ENCODE peak calls at places on chromosomes 16 and 17, in eight cellular contexts. S, X, Y, Q, P, B, J and R are unnamed samples.

GRCh38 chr17:9768381-9768934 is 22.9 kb downstream of the DHRS7C start:
- DNase-seq in S (no peak), X (no peak), Y (peak), Q (no peak), P (no peak), B (no peak), J (no peak), R (no peak)

GRCh38 chr16:29943846-29944669 is 17.8 kb upstream of the TMEM219 start:
- DNase-seq in S (peak), X (peak), Y (peak), Q (no peak), P (no peak), B (no peak), J (peak), R (peak)

GRCh38 chr17:77217566-77217965 is 76.8 kb downstream of the SEC14L1 start:
- DNase-seq in S (no peak), X (no peak), Y (no peak), Q (no peak), P (no peak), B (no peak), J (no peak), R (no peak)

GRCh38 chr16:12184419-12184831 is 207.9 kb downstream of the SNX29 start:
- DNase-seq in S (no peak), X (no peak), Y (no peak), Q (no peak), P (no peak), B (no peak), J (no peak), R (no peak)

GRCh38 chr16:58366247-58367031 is 25.8 kb upstream of the GINS3 start:
- DNase-seq in S (peak), X (no peak), Y (no peak), Q (no peak), P (no peak), B (no peak), J (no peak), R (no peak)

GRCh38 chr17:40602445-40603443 is 37.5 kb upstream of the CCR7 start:
- DNase-seq in S (no peak), X (no peak), Y (no peak), Q (no peak), P (no peak), B (peak), J (no peak), R (no peak)

GRCh38 chr17:11296994-11297393 is 56.0 kb downstream of the SHISA6 start:
- DNase-seq in S (no peak), X (no peak), Y (peak), Q (no peak), P (no peak), B (no peak), J (no peak), R (no peak)

GRCh38 chr16:12462690-12463646 is 340.7 kb downstream of the CPPED1 start:
- DNase-seq in S (peak), X (no peak), Y (peak), Q (no peak), P (no peak), B (no peak), J (no peak), R (no peak)

GRCh38 chr17:7403043-7403901 is 625 bp downstream of the TMEM256 start:
- DNase-seq in S (no peak), X (no peak), Y (peak), Q (peak), P (peak), B (peak), J (no peak), R (peak)

GRCh38 chr17:74633261-74633783 is 9.8 kb upstream of the CD300E start:
- DNase-seq in S (no peak), X (no peak), Y (no peak), Q (no peak), P (no peak), B (no peak), J (no peak), R (no peak)

GRCh38 chr17:69314246-69315030 is 12.5 kb downstream of the ABCA5 start:
- DNase-seq in S (no peak), X (no peak), Y (no peak), Q (no peak), P (no peak), B (no peak), J (no peak), R (no peak)

GRCh38 chr17:80738987-80739730 is 194.5 kb downstream of the RPTOR start:
- DNase-seq in S (no peak), X (no peak), Y (no peak), Q (no peak), P (no peak), B (no peak), J (no peak), R (no peak)

GRCh38 chr17:7929158-7930029 is at the start of gene KCNAB3:
- DNase-seq in S (peak), X (peak), Y (no peak), Q (no peak), P (no peak), B (peak), J (peak), R (no peak)

GRCh38 chr17:9360610-9361571 is 214.7 kb downstream of the STX8 start:
- DNase-seq in S (peak), X (no peak), Y (no peak), Q (peak), P (no peak), B (no peak), J (peak), R (no peak)

GRCh38 chr17:5092139-5093010 is 14.1 kb downstream of the ZFP3 start:
- DNase-seq in S (no peak), X (no peak), Y (no peak), Q (no peak), P (no peak), B (no peak), J (no peak), R (no peak)

GRCh38 chr17:9115446-9116265 is 94.3 kb downstream of the NTN1 start:
- DNase-seq in S (peak), X (no peak), Y (peak), Q (peak), P (peak), B (peak), J (peak), R (peak)

GRCh38 chr17:7466644-7467341 is 12.6 kb downstream of the ZBTB4 start:
- DNase-seq in S (no peak), X (no peak), Y (no peak), Q (peak), P (no peak), B (no peak), J (no peak), R (peak)

GRCh38 chr17:75103601-75104554 is 5.9 kb upstream of the ARMC7 start:
- DNase-seq in S (no peak), X (no peak), Y (no peak), Q (no peak), P (no peak), B (no peak), J (no peak), R (no peak)

GRCh38 chr17:50630524-50631194 is 4.0 kb upstream of the ABCC3 start:
- DNase-seq in S (no peak), X (no peak), Y (peak), Q (no peak), P (no peak), B (peak), J (no peak), R (peak)

GRCh38 chr17:59149841-59150511 is 5.0 kb downstream of the SKA2 start:
- DNase-seq in S (no peak), X (no peak), Y (no peak), Q (no peak), P (no peak), B (no peak), J (no peak), R (no peak)

GRCh38 chr16:86567701-86568571 is 1.3 kb downstream of the FOXC2 start:
- DNase-seq in S (no peak), X (no peak), Y (peak), Q (peak), P (no peak), B (no peak), J (no peak), R (no peak)

GRCh38 chr17:44308865-44309264 is 464 bp downstream of the RUNDC3A start:
- DNase-seq in S (no peak), X (no peak), Y (no peak), Q (no peak), P (peak), B (no peak), J (no peak), R (no peak)

GRCh38 chr17:79093270-79093669 is 18.6 kb downstream of the ENGASE start:
- DNase-seq in S (no peak), X (no peak), Y (no peak), Q (no peak), P (no peak), B (no peak), J (no peak), R (no peak)

GRCh38 chr16:85578599-85578948 is 34.5 kb upstream of the GSE1 start:
- DNase-seq in S (no peak), X (no peak), Y (no peak), Q (no peak), P (no peak), B (no peak), J (no peak), R (no peak)

GRCh38 chr17:37826497-37827115 is 81.7 kb upstream of the HNF1B start:
- DNase-seq in S (no peak), X (no peak), Y (no peak), Q (no peak), P (no peak), B (no peak), J (no peak), R (no peak)

GRCh38 chr17:47742319-47743181 is 9.5 kb downstream of the TBX21 start:
- DNase-seq in S (no peak), X (no peak), Y (peak), Q (peak), P (no peak), B (peak), J (no peak), R (no peak)

GRCh38 chr16:30357715-30358576 is 2.8 kb upstream of the CD2BP2 start:
- DNase-seq in S (no peak), X (no peak), Y (no peak), Q (no peak), P (no peak), B (no peak), J (no peak), R (no peak)

GRCh38 chr17:13154403-13154802 is 136.6 kb upstream of the ELAC2 start:
- DNase-seq in S (no peak), X (no peak), Y (no peak), Q (no peak), P (no peak), B (no peak), J (no peak), R (no peak)

GRCh38 chr17:46968224-46968834 is 10.7 kb downstream of the RPRML start:
- DNase-seq in S (no peak), X (no peak), Y (no peak), Q (no peak), P (no peak), B (no peak), J (no peak), R (no peak)

GRCh38 chr16:59295474-59295873 is 561.4 kb upstream of the GOT2 start:
- DNase-seq in S (no peak), X (no peak), Y (no peak), Q (no peak), P (no peak), B (no peak), J (no peak), R (no peak)

GRCh38 chr17:28701987-28702751 is 9.5 kb downstream of the PROCA1 start:
- DNase-seq in S (no peak), X (peak), Y (no peak), Q (no peak), P (peak), B (no peak), J (no peak), R (no peak)

GRCh38 chr16:78524066-78524595 is 424.7 kb downstream of the WWOX start:
- DNase-seq in S (no peak), X (no peak), Y (no peak), Q (no peak), P (no peak), B (no peak), J (no peak), R (no peak)

GRCh38 chr16:2529961-2530628 is 1.1 kb downstream of the CEMP1 start:
- DNase-seq in S (no peak), X (no peak), Y (no peak), Q (no peak), P (no peak), B (no peak), J (no peak), R (no peak)